ENCODE peak calls at places on chromosomes 7 and 10, in nine cellular contexts. G is stomach, X is HCT116, T is lower leg skin, S is PC-3, A is Peyer's patch, Y is mucosa of descending colon, C is choroid plexus epithelial cell, L is cardiac fibroblast. F is an unnamed sample.

GRCh38 chr10:47336387-47337134 is 11.6 kb upstream of the RBP3 start:
- DNase-seq in S (no peak), A (no peak), C (peak), T (peak), Y (no peak), X (no peak), L (no peak), G (peak), F (peak)

GRCh38 chr7:92706563-92706962 is 116.4 kb upstream of the FAM133B start:
- DNase-seq in T (no peak), A (no peak), C (no peak), Y (no peak), S (no peak), X (no peak), L (no peak), G (no peak), F (no peak)

GRCh38 chr7:92988051-92988450 is 129.7 kb downstream of the SAMD9 start:
- DNase-seq in T (no peak), C (peak), A (no peak), Y (peak), S (peak), L (peak), G (no peak), X (peak), F (no peak)

GRCh38 chr7:85175217-85175616 is 11.6 kb downstream of the SEMA3D start:
- DNase-seq in S (no peak), A (no peak), L (peak), Y (no peak), T (no peak), X (no peak), C (no peak), G (no peak), F (no peak)

GRCh38 chr10:121772890-121773289 is 154.9 kb downstream of the ATE1 start:
- DNase-seq in G (no peak), T (no peak), X (no peak), C (peak), Y (no peak), L (no peak), S (no peak), A (no peak), F (no peak)

GRCh38 chr10:32155075-32155516 is 98.9 kb upstream of the KIF5B start:
- DNase-seq in Y (no peak), G (no peak), A (no peak), T (no peak), C (peak), S (peak), X (no peak), L (peak), F (no peak)

GRCh38 chr10:74293686-74294365 is 142.8 kb downstream of the ADK start:
- DNase-seq in X (no peak), L (peak), Y (peak), S (peak), G (no peak), T (no peak), C (peak), A (no peak), F (peak)

GRCh38 chr10:78211476-78212110 is 177.9 kb downstream of the RPS24 start:
- DNase-seq in G (no peak), S (peak), T (no peak), X (peak), A (no peak), L (peak), Y (peak), C (peak), F (no peak)

GRCh38 chr7:44606341-44607140 is at the start of gene OGDH:
- DNase-seq in G (peak), S (peak), T (peak), L (peak), A (peak), Y (peak), C (peak), X (peak), F (peak)

GRCh38 chr10:132200344-132201110 is 13.8 kb downstream of the DPYSL4 start:
- DNase-seq in C (no peak), A (no peak), X (no peak), Y (no peak), L (no peak), T (no peak), S (no peak), G (no peak), F (no peak)

GRCh38 chr7:41113663-41114062 is 589.2 kb downstream of the INHBA start:
- DNase-seq in C (no peak), T (no peak), L (no peak), Y (no peak), G (no peak), A (no peak), S (no peak), X (no peak), F (no peak)

GRCh38 chr7:98879198-98879988 is 1.1 kb downstream of the TRRAP start:
- DNase-seq in C (peak), X (peak), A (peak), T (no peak), S (peak), G (no peak), Y (peak), L (peak), F (no peak)
- TF ChIP-seq CTCF in C (peak), X (peak), A (no peak), T (no peak), S (peak), G (no peak), Y (no peak), L (no peak), F (no peak)

DNA sequence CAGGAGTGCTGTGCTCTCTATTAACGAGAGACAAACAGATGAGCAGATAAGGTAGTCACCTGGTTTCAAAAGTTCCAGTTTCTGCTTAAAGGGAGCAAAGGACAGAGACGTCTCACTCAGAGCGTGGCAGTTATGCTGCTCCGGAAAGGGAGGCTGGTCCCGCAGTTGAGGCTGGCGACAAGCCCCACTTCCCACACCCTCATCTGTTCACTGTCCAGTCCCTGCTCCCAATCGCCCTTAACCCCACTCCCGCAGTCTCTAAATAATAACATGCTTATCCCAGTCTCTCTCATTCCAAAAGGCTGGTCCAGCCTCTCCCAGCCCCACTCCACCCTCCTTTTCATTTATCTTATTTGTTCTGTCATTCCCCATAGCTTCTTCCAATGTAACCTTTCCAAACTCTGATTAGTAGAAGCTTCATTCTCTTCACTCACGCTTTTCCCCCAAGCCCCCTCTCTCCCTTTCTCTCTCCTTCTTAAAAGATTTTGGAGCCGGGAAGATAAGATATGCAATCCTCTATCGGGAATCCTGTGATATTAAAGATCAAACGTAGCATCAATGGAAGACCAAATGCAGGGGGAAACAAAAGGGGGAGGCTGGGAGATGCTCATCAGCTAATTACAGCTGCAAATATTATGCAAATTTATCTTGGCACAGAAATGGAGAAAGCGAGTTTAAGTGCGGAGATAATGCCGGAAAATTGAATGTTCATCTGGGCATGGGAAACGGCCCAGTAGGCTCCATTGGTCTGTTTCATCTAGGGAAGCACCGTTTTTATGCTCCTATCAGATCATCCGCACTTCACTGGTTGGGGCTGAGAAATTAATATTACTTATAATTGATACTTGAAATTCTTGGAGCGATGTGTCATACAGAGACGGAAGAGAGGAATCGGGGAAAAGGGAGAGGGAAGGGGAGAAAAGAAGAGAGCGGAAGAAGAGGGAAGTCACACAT is 16.3 kb upstream of the GATA3 start:
- DNase-seq in Y (no peak), S (no peak), T (peak), X (no peak), C (no peak), A (no peak), L (no peak), G (no peak), F (no peak)
- H3K4me3 ChIP-seq in Y (no peak), S (no peak), T (no peak), X (no peak), C (no peak), A (no peak), L (no peak), G (no peak), F (no peak)

DNA sequence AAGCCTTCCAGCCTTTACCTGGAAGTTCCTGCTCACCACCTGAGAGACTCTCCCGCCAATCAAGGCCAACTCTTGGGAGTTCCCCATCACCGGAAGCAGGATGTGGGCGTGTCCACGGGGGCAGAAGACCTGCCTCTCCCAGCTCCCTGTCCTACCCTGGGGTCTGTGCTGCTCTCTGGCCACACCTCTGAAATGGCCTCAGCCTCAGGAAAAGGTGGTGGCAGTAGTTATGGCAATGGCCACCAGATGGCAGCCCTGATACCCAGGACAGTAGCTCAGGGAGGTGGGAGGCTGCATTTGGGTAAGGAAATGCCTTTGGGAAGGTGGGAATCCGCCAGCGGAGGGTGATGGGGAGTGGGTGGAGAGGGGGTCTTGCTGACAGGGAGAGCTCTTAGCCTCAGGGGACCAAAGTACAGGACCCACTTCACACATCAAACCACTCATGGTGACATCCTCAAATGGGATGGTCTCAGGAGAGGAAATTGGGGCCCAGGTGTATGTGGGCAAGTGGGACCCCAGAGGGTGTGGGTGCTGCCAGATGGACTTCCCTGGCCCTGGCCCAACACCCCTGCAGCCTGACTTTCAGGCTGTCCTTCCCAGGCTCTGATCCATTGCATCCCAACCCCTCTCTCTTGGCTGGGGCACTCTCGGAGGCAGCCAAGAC is 33.9 kb downstream of the KAZALD1 start:
- DNase-seq in A (peak), G (peak), L (peak), Y (peak), C (peak), T (peak), X (peak), S (peak), F (no peak)
- TF ChIP-seq CTCF in A (peak), G (no peak), L (peak), Y (peak), C (peak), T (peak), X (peak), S (peak), F (peak)

GRCh38 chr10:59176241-59177030 is at the start of gene PHYHIPL:
- DNase-seq in G (no peak), A (no peak), S (no peak), L (no peak), T (no peak), Y (peak), C (no peak), X (no peak), F (no peak)

GRCh38 chr10:59179027-59179426 is 2.6 kb downstream of the PHYHIPL start:
- DNase-seq in X (no peak), S (no peak), L (no peak), A (no peak), G (no peak), C (no peak), Y (no peak), T (no peak), F (no peak)

GRCh38 chr10:59177862-59178235 is 1.4 kb downstream of the PHYHIPL start:
- DNase-seq in T (no peak), C (no peak), S (no peak), Y (no peak), G (no peak), X (no peak), L (no peak), A (no peak), F (no peak)

GRCh38 chr10:59175538-59176240 is 754 bp upstream of the PHYHIPL start:
- DNase-seq in L (no peak), C (no peak), G (no peak), X (no peak), A (no peak), Y (no peak), S (no peak), T (no peak), F (no peak)

GRCh38 chr10:59177031-59177861 is 803 bp downstream of the PHYHIPL start:
- DNase-seq in S (peak), Y (peak), G (no peak), X (no peak), L (peak), A (no peak), C (peak), T (no peak), F (peak)
- H3K4me3 ChIP-seq in S (no peak), Y (no peak), G (peak), X (no peak), L (no peak), A (peak), C (no peak), T (peak), F (no peak)

GRCh38 chr7:73681031-73681430 is 2.2 kb downstream of the DNAJC30 start:
- DNase-seq in S (peak), Y (no peak), X (no peak), C (peak), T (no peak), G (no peak), L (peak), A (no peak), F (no peak)
- TF ChIP-seq CTCF in S (no peak), Y (no peak), X (no peak), C (no peak), T (no peak), G (no peak), L (no peak), A (no peak), F (no peak)